ENCODE peak calls at places on chromosome 13, in six cellular contexts. E is activated CD4-positive, CD25-positive, alpha-beta regulatory T cell; T is A549; N is epithelial cell of prostate; J is neural progenitor cell; Y is GF-D8. V is an unnamed sample.

GRCh38 chr13:100728201-100728600 is 53.6 kb upstream of the TMTC4 start:
- DNase-seq in E (no peak), T (no peak), N (no peak), J (no peak), Y (no peak), V (no peak)

GRCh38 chr13:50911937-50912624 is 2.5 kb downstream of the RNASEH2B start:
- DNase-seq in E (peak), T (peak), N (peak), J (peak), Y (peak), V (peak)

GRCh38 chr13:108897955-108898354 is 268.5 kb downstream of the MYO16 start:
- DNase-seq in E (no peak), T (no peak), N (no peak), J (no peak), Y (no peak), V (no peak)

GRCh38 chr13:32426981-32427851 is 714 bp downstream of the N4BP2L1 start:
- DNase-seq in E (peak), T (peak), N (no peak), J (peak), Y (peak), V (peak)

GRCh38 chr13:29402168-29402621 is 193.3 kb downstream of the SLC7A1 start:
- DNase-seq in E (no peak), T (no peak), N (peak), J (no peak), Y (no peak), V (no peak)

GRCh38 chr13:30713133-30713532 is 22.2 kb upstream of the ALOX5AP start:
- DNase-seq in E (no peak), T (no peak), N (no peak), J (no peak), Y (peak), V (no peak)

GRCh38 chr13:110559429-110559943 is 2.0 kb downstream of the RAB20 start:
- DNase-seq in E (no peak), T (no peak), N (no peak), J (no peak), Y (no peak), V (no peak)

GRCh38 chr13:100506600-100507422 is 81.8 kb downstream of the GGACT start:
- DNase-seq in E (peak), T (no peak), N (no peak), J (no peak), Y (no peak), V (no peak)

GRCh38 chr13:98691360-98691759 is 61.1 kb downstream of the SLC15A1 start:
- DNase-seq in E (no peak), T (no peak), N (peak), J (no peak), Y (no peak), V (no peak)

GRCh38 chr13:30290812-30291436 is 16.4 kb downstream of the KATNAL1 start:
- DNase-seq in E (no peak), T (no peak), N (no peak), J (no peak), Y (no peak), V (no peak)

GRCh38 chr13:108115739-108116138 is 99.6 kb downstream of the LIG4 start:
- DNase-seq in E (no peak), T (no peak), N (no peak), J (no peak), Y (no peak), V (no peak)

GRCh38 chr13:64314286-64314685 is 2898.6 kb upstream of the PCDH20 start:
- DNase-seq in E (no peak), T (no peak), N (no peak), J (no peak), Y (no peak), V (peak)

GRCh38 chr13:28532226-28533048 is 37.5 kb upstream of the FLT1 start:
- DNase-seq in E (no peak), T (no peak), N (no peak), J (peak), Y (no peak), V (peak)

GRCh38 chr13:49400755-49401659 is 42.9 kb downstream of the CAB39L start:
- DNase-seq in E (no peak), T (no peak), N (peak), J (peak), Y (no peak), V (no peak)

GRCh38 chr13:110644892-110645521 is 29.7 kb downstream of the NAXD start:
- DNase-seq in E (no peak), T (no peak), N (no peak), J (peak), Y (no peak), V (peak)

GRCh38 chr13:104648291-104648690 is 1582.1 kb upstream of the SLC10A2 start:
- DNase-seq in E (no peak), T (no peak), N (no peak), J (no peak), Y (no peak), V (no peak)

GRCh38 chr13:70896136-70896535 is 787.9 kb upstream of the KLHL1 start:
- DNase-seq in E (no peak), T (no peak), N (no peak), J (no peak), Y (no peak), V (no peak)

GRCh38 chr13:30241537-30241936 is 65.8 kb downstream of the KATNAL1 start:
- DNase-seq in E (no peak), T (no peak), N (no peak), J (no peak), Y (no peak), V (no peak)

GRCh38 chr13:25401958-25402357 is 30.2 kb downstream of the ATP8A2 start:
- DNase-seq in E (no peak), T (no peak), N (no peak), J (no peak), Y (no peak), V (no peak)

GRCh38 chr13:112210401-112210800 is 143.5 kb downstream of the SOX1 start:
- DNase-seq in E (no peak), T (no peak), N (no peak), J (peak), Y (no peak), V (peak)

GRCh38 chr13:97327071-97327470 is 104.9 kb downstream of the MBNL2 start:
- DNase-seq in E (no peak), T (no peak), N (no peak), J (no peak), Y (no peak), V (no peak)

GRCh38 chr13:48334534-48335127 is 31.1 kb downstream of the RB1 start:
- DNase-seq in E (no peak), T (peak), N (no peak), J (peak), Y (peak), V (peak)

GRCh38 chr13:36919833-36920611 is at the start of gene SMAD9:
- DNase-seq in E (no peak), T (peak), N (no peak), J (peak), Y (no peak), V (peak)

GRCh38 chr13:71169125-71169524 is 697.9 kb downstream of the DACH1 start:
- DNase-seq in E (no peak), T (no peak), N (no peak), J (no peak), Y (no peak), V (no peak)

GRCh38 chr13:26184791-26185250 is 37.3 kb downstream of the RNF6 start:
- DNase-seq in E (peak), T (peak), N (peak), J (peak), Y (peak), V (peak)

GRCh38 chr13:113216165-113217056 is 7.0 kb downstream of the CUL4A start:
- DNase-seq in E (no peak), T (no peak), N (no peak), J (peak), Y (no peak), V (peak)

GRCh38 chr13:40026741-40027140 is 371.3 kb downstream of the COG6 start:
- DNase-seq in E (no peak), T (no peak), N (no peak), J (no peak), Y (no peak), V (no peak)

GRCh38 chr13:30829788-30830637 is 76.1 kb upstream of the MEDAG start:
- DNase-seq in E (no peak), T (no peak), N (no peak), J (no peak), Y (no peak), V (no peak)

GRCh38 chr13:112202266-112202665 is 135.3 kb downstream of the SOX1 start:
- DNase-seq in E (no peak), T (no peak), N (no peak), J (no peak), Y (no peak), V (no peak)

GRCh38 chr13:97429681-97430081 is 4.3 kb upstream of the RAP2A start:
- DNase-seq in E (no peak), T (no peak), N (no peak), J (no peak), Y (no peak), V (no peak)

V was measured in A673.